ENCODE peak calls at places on chromosomes 7 and 10, in seven cellular contexts. N is right lobe of liver, E is HFFc6, W is GM12865, S is uterus, D is D721Med, I is progenitor cell of endocrine pancreas. B is an unnamed sample.

GRCh38 chr10:88886557-88886956 is 6.5 kb downstream of the STAMBPL1 start:
- DNase-seq in S (no peak), I (no peak), W (peak; percentile 83), E (no peak), D (no peak), N (no peak), B (no peak)

GRCh38 chr7:98758157-98758556 is 111.7 kb downstream of the TMEM130 start:
- DNase-seq in I (no peak), S (no peak), E (no peak), D (no peak), N (no peak), W (no peak), B (no peak)

GRCh38 chr10:110456046-110456445 is 41.7 kb upstream of the DUSP5 start:
- DNase-seq in D (no peak), I (no peak), N (no peak), W (no peak), E (no peak), S (no peak), B (no peak)

GRCh38 chr7:28316489-28316888 is 95.8 kb upstream of the CREB5 start:
- DNase-seq in W (no peak), E (peak; percentile 13), S (no peak), N (no peak), I (no peak), D (no peak), B (no peak)

GRCh38 chr7:33452805-33453502 is 323.6 kb downstream of the BBS9 start:
- DNase-seq in E (peak; percentile 3), I (no peak), D (no peak), N (no peak), S (no peak), W (no peak), B (no peak)

GRCh38 chr7:219581-220150 is 27.3 kb downstream of the FAM20C start:
- DNase-seq in I (no peak), D (no peak), S (no peak), W (no peak), N (peak; percentile 82), E (no peak), B (no peak)

GRCh38 chr7:134686782-134687181 is 40.1 kb downstream of the BPGM start:
- DNase-seq in N (no peak), E (peak; percentile 38), S (no peak), W (no peak), D (no peak), I (no peak), B (no peak)

GRCh38 chr7:83550100-83550499 is 98.8 kb downstream of the SEMA3E start:
- DNase-seq in W (no peak), I (no peak), D (no peak), N (no peak), S (no peak), E (peak; percentile 22), B (no peak)

GRCh38 chr7:1378610-1379180 is 80.6 kb downstream of the MICALL2 start:
- DNase-seq in I (no peak), N (no peak), D (no peak), W (no peak), S (no peak), E (no peak), B (no peak)

GRCh38 chr7:47947355-47947749 is 914 bp downstream of the PKD1L1 start:
- DNase-seq in N (no peak), D (no peak), E (no peak), W (no peak), I (no peak), S (no peak), B (peak; percentile 57)

GRCh38 chr7:38367301-38367700 is 93.9 kb upstream of the TARP start:
- DNase-seq in E (no peak), S (no peak), N (no peak), W (peak; percentile 72), D (no peak), I (no peak), B (no peak)

GRCh38 chr7:38368191-38368605 is 94.8 kb upstream of the TARP start:
- DNase-seq in N (peak; percentile 66), E (peak; percentile 72), W (peak; percentile 85), S (no peak), I (peak; percentile 62), D (no peak), B (no peak)

GRCh38 chr7:38374507-38374906 is 101.1 kb upstream of the TARP start:
- DNase-seq in S (no peak), N (no peak), I (no peak), D (no peak), W (peak; percentile 69), E (peak; percentile 19), B (no peak)

GRCh38 chr7:38373155-38373554 is 99.7 kb upstream of the TARP start:
- DNase-seq in E (no peak), I (no peak), D (no peak), N (no peak), W (no peak), S (no peak), B (no peak)

DNA sequence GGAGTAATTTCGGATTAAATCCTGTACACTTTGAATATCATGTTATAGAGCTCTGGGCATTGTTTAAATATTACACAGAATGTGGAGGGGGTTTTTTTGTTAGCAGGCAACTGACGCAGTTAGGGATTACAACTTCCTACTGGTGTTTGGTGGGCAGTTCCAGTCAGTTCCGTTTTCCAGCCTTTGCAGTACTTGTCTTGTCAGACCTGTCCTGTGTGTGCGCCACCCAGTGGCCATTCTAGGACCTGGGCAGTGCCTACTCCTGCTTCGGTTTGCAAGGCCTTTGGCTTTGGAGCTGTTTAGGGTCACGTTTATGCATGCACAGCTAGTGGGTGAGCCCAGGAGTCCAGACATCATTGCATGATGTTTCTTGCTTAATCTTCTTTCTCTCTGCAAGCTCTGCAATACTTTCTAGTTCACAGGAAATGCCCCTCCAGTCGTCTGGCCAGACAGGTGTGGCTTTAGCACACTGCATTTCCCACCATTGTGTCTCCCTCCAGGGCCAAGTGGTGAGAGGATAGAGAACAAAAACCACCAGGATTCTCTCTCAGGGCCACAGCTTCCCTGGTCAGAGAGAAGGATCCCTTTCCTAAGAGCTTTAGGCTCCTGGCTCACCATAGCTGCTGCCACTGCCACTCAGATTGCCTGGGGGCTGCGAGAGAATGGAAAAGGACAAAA is 96.5 kb upstream of the TARP start:
- DNase-seq in W (peak; percentile 80), D (peak; percentile 51), N (peak; percentile 87), S (peak; percentile 78), I (peak; percentile 84), E (peak; percentile 76), B (peak; percentile 91)
- TF ChIP-seq CTCF in W (peak; percentile 73), D (peak; percentile 36), N (peak; percentile 89), S (peak; percentile 59), I (peak; percentile 96), E (peak; percentile 93), B (peak; percentile 85)

GRCh38 chr10:62080905-62081304 is 179.4 kb downstream of the ARID5B start:
- DNase-seq in S (no peak), I (no peak), E (no peak), D (no peak), N (no peak), W (no peak), B (no peak)
- TF ChIP-seq CTCF in S (no peak), I (peak; percentile 15), E (peak; percentile 49), D (no peak), N (no peak), W (peak; percentile 11), B (peak; percentile 7)

GRCh38 chr10:61586829-61587228 is 75.9 kb upstream of the CABCOCO1 start:
- DNase-seq in I (no peak), S (no peak), E (no peak), W (no peak), D (no peak), N (no peak), B (no peak)

GRCh38 chr10:61588770-61589211 is 73.9 kb upstream of the CABCOCO1 start:
- DNase-seq in N (no peak), W (no peak), D (no peak), S (no peak), E (no peak), I (no peak), B (no peak)

GRCh38 chr10:61589547-61590243 is 73.0 kb upstream of the CABCOCO1 start:
- DNase-seq in W (no peak), E (no peak), S (no peak), D (no peak), I (no peak), N (no peak), B (no peak)

GRCh38 chr10:61594430-61594829 is 68.3 kb upstream of the CABCOCO1 start:
- DNase-seq in D (no peak), I (no peak), S (no peak), N (no peak), E (no peak), W (no peak), B (no peak)

DNA sequence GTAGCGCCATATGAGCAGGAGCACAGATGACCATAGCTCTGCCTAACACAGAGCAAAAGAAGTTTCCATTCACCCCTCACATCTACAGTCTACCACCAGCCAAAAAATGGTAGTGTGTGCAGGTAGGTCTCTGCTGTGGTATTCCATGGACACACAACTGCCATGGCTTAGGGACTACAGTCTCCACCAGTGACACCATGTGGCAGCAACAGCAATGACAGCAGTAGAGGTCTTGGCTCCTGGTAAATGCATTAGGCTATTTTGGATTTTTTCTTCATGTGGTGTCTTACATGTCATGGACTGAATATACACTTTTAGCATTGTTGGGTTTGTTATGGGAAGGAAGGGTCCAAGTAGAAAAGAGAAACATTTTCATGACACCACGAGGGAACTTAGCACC is 70.1 kb upstream of the CABCOCO1 start:
- DNase-seq in D (no peak), W (peak; percentile 38), S (no peak), E (peak; percentile 10), N (no peak), I (no peak), B (no peak)
- TF ChIP-seq CTCF in D (peak; percentile 46), W (peak; percentile 48), S (no peak), E (peak; percentile 62), N (peak; percentile 26), I (peak; percentile 37), B (peak; percentile 21)

GRCh38 chr10:45593938-45594275 is 78.7 kb downstream of the ZFAND4 start:
- DNase-seq in N (no peak), D (no peak), S (no peak), W (no peak), I (no peak), E (no peak), B (no peak)

GRCh38 chr10:45592926-45593325 is 79.6 kb downstream of the ZFAND4 start:
- DNase-seq in N (no peak), S (no peak), I (no peak), E (no peak), D (no peak), W (no peak), B (no peak)

GRCh38 chr10:45596556-45596955 is 76.0 kb downstream of the ZFAND4 start:
- DNase-seq in E (no peak), S (no peak), N (no peak), W (no peak), D (no peak), I (no peak), B (no peak)

GRCh38 chr10:45592432-45592831 is 80.1 kb downstream of the ZFAND4 start:
- DNase-seq in W (no peak), D (no peak), S (no peak), N (no peak), E (no peak), I (no peak), B (no peak)

GRCh38 chr10:45594276-45595157 is 78.1 kb downstream of the ZFAND4 start:
- DNase-seq in S (peak; percentile 87), D (peak; percentile 42), W (peak; percentile 97), E (peak; percentile 82), N (peak; percentile 94), I (peak; percentile 91), B (peak; percentile 97)
- TF ChIP-seq CTCF in S (peak; percentile 19), D (no peak), W (peak; percentile 13), E (peak; percentile 9), N (no peak), I (no peak), B (no peak)